ENCODE peak calls at places on chromosomes 13 and 19, in four cellular contexts. N, T, K and Q are unnamed samples.

GRCh38 chr13:110815471-110816204 is 99.2 kb downstream of the ANKRD10 start:
- DNase-seq in T (no peak), N (peak), K (no peak), Q (no peak)

GRCh38 chr19:12648088-12648487 is 18.5 kb downstream of the MAN2B1 start:
- DNase-seq in N (no peak), K (no peak), T (no peak), Q (peak)

GRCh38 chr13:111361873-111362648 is 41.6 kb downstream of the TEX29 start:
- DNase-seq in N (no peak), K (no peak), T (no peak), Q (no peak)

GRCh38 chr19:11445141-11445540 is 9.7 kb downstream of the PRKCSH start:
- DNase-seq in K (no peak), N (no peak), T (no peak), Q (no peak)

GRCh38 chr13:83895994-83896580 is 13.8 kb upstream of the SLITRK1 start:
- DNase-seq in K (no peak), N (no peak), T (no peak), Q (no peak)

GRCh38 chr19:28213476-28214082 is 999.4 kb downstream of the UQCRFS1 start:
- DNase-seq in N (no peak), T (no peak), K (peak), Q (no peak)

GRCh38 chr19:30696514-30696913 is 324.3 kb downstream of the ZNF536 start:
- DNase-seq in K (peak), N (peak), T (no peak), Q (no peak)

GRCh38 chr19:52258426-52258825 is 11.0 kb upstream of the ZNF766 start:
- DNase-seq in N (no peak), K (no peak), T (no peak), Q (no peak)

GRCh38 chr13:68467160-68467559 is 1237.0 kb upstream of the PCDH9 start:
- DNase-seq in N (no peak), T (no peak), K (no peak), Q (no peak)

GRCh38 chr19:10852098-10852800 is 4.0 kb downstream of the C19orf38 start:
- DNase-seq in K (no peak), N (no peak), T (peak), Q (no peak)

GRCh38 chr13:22173605-22174004 is 502.7 kb downstream of the FGF9 start:
- DNase-seq in N (no peak), T (no peak), K (no peak), Q (no peak)

GRCh38 chr13:50707533-50708096 is 135.9 kb downstream of the DLEU7 start:
- DNase-seq in N (no peak), K (no peak), T (no peak), Q (no peak)